ENCODE peak calls at places on chromosomes 6 and 20, in four cellular contexts. A, M, L and O are unnamed samples.

GRCh38 chr20:15890358-15890982 is 682.8 kb downstream of the KIF16B start:
- DNase-seq in A (no peak), M (no peak), L (no peak), O (no peak)

GRCh38 chr6:28922004-28922840 is 1.6 kb downstream of the TRIM27 start:
- DNase-seq in A (peak), M (no peak), L (peak), O (no peak)

GRCh38 chr20:7275628-7276237 is 508.2 kb downstream of the BMP2 start:
- DNase-seq in A (no peak), M (no peak), L (no peak), O (no peak)

GRCh38 chr6:125511809-125512341 is 210.1 kb upstream of the HDDC2 start:
- DNase-seq in A (no peak), M (no peak), L (peak), O (peak)

GRCh38 chr6:14292119-14292518 is 174.5 kb downstream of the CD83 start:
- DNase-seq in A (no peak), M (no peak), L (no peak), O (no peak)

GRCh38 chr20:29086938-29087337 is 2170.5 kb upstream of the DEFB115 start:
- DNase-seq in A (no peak), M (no peak), L (no peak), O (no peak)

GRCh38 chr6:74892091-74892490 is 313.8 kb downstream of the COL12A1 start:
- DNase-seq in A (no peak), M (no peak), L (no peak), O (no peak)

GRCh38 chr20:24049081-24049480 is 60.5 kb upstream of the GGTLC1 start:
- DNase-seq in A (no peak), M (no peak), L (no peak), O (no peak)

GRCh38 chr20:61399433-61399832 is 147.4 kb downstream of the CDH4 start:
- DNase-seq in A (no peak), M (no peak), L (no peak), O (no peak)

GRCh38 chr6:7671076-7671475 is 54.8 kb upstream of the BMP6 start:
- DNase-seq in A (no peak), M (no peak), L (peak), O (peak)

GRCh38 chr20:61673152-61673551 is 392.5 kb downstream of the TAF4 start:
- DNase-seq in A (no peak), M (no peak), L (no peak), O (no peak)

GRCh38 chr6:14770572-14770971 is 475.3 kb upstream of the JARID2 start:
- DNase-seq in A (no peak), M (peak), L (peak), O (no peak)

GRCh38 chr6:28807682-28808280 is 116.0 kb downstream of the TRIM27 start:
- DNase-seq in A (peak), M (no peak), L (peak), O (no peak)

GRCh38 chr6:168103036-168103830 is 24.2 kb upstream of the FRMD1 start:
- DNase-seq in A (no peak), M (no peak), L (no peak), O (no peak)

GRCh38 chr20:18832801-18833200 is 19.2 kb downstream of the SCP2D1 start:
- DNase-seq in A (no peak), M (no peak), L (no peak), O (no peak)